ENCODE peak calls at places on chromosomes 2 and 18, in eight cellular contexts. A is right lobe of liver, Q is NB4, N is A549, S is suprapubic skin, F is tibial nerve, K is IMR-90, E is stomach. V is an unnamed sample.

GRCh38 chr2:122886479-122887130 is 1131.2 kb downstream of the TSN start:
- DNase-seq in A (no peak), Q (no peak), N (peak), S (no peak), F (no peak), K (no peak), E (no peak), V (no peak)

GRCh38 chr2:179613701-179614100 is 247.7 kb downstream of the ZNF385B start:
- DNase-seq in A (no peak), Q (no peak), N (no peak), S (no peak), F (no peak), K (peak), E (no peak), V (no peak)

GRCh38 chr2:9983413-9984216 is 32.1 kb downstream of the GRHL1 start:
- DNase-seq in A (no peak), Q (no peak), N (no peak), S (no peak), F (no peak), K (peak), E (no peak), V (no peak)

GRCh38 chr2:200944467-200945394 is 18.7 kb downstream of the ORC2 start:
- DNase-seq in A (no peak), Q (peak), N (peak), S (no peak), F (no peak), K (peak), E (peak), V (no peak)

GRCh38 chr2:85889648-85890281 is 975 bp upstream of the ST3GAL5 start:
- DNase-seq in A (peak), Q (no peak), N (peak), S (no peak), F (peak), K (no peak), E (no peak), V (no peak)

GRCh38 chr2:134408386-134408785 is 154.5 kb downstream of the MGAT5 start:
- DNase-seq in A (no peak), Q (no peak), N (no peak), S (no peak), F (no peak), K (peak), E (no peak), V (no peak)

GRCh38 chr18:62812242-62812641 is 96.9 kb downstream of the PHLPP1 start:
- DNase-seq in A (no peak), Q (no peak), N (peak), S (no peak), F (no peak), K (peak), E (no peak), V (no peak)

GRCh38 chr2:150167711-150168110 is 319.8 kb downstream of the RND3 start:
- DNase-seq in A (no peak), Q (no peak), N (peak), S (no peak), F (no peak), K (peak), E (no peak), V (peak)

GRCh38 chr2:99424391-99424790 is 65.4 kb downstream of the REV1 start:
- DNase-seq in A (no peak), Q (no peak), N (no peak), S (no peak), F (no peak), K (no peak), E (no peak), V (no peak)

GRCh38 chr18:11366410-11366809 is 217.0 kb upstream of the PIEZO2 start:
- DNase-seq in A (no peak), Q (no peak), N (peak), S (no peak), F (no peak), K (peak), E (no peak), V (no peak)

GRCh38 chr2:237181844-237182243 is 96.2 kb downstream of the COPS8 start:
- DNase-seq in A (no peak), Q (no peak), N (peak), S (no peak), F (peak), K (peak), E (no peak), V (no peak)

GRCh38 chr2:134447669-134448068 is 193.8 kb downstream of the MGAT5 start:
- DNase-seq in A (no peak), Q (no peak), N (no peak), S (no peak), F (no peak), K (no peak), E (no peak), V (no peak)

GRCh38 chr2:201420442-201421113 is 30.7 kb downstream of the TRAK2 start:
- DNase-seq in A (no peak), Q (no peak), N (no peak), S (no peak), F (no peak), K (peak), E (no peak), V (no peak)

GRCh38 chr2:230590333-230590732 is 122.3 kb upstream of the CAB39 start:
- DNase-seq in A (no peak), Q (no peak), N (no peak), S (no peak), F (no peak), K (no peak), E (no peak), V (no peak)

GRCh38 chr2:230586328-230586982 is 126.2 kb upstream of the CAB39 start:
- DNase-seq in A (no peak), Q (no peak), N (no peak), S (no peak), F (no peak), K (peak), E (no peak), V (no peak)

GRCh38 chr2:230591850-230592249 is 120.8 kb upstream of the CAB39 start:
- DNase-seq in A (no peak), Q (no peak), N (no peak), S (no peak), F (no peak), K (no peak), E (no peak), V (no peak)

GRCh38 chr2:230589025-230589424 is 123.6 kb upstream of the CAB39 start:
- DNase-seq in A (no peak), Q (no peak), N (no peak), S (no peak), F (no peak), K (no peak), E (no peak), V (no peak)

DNA sequence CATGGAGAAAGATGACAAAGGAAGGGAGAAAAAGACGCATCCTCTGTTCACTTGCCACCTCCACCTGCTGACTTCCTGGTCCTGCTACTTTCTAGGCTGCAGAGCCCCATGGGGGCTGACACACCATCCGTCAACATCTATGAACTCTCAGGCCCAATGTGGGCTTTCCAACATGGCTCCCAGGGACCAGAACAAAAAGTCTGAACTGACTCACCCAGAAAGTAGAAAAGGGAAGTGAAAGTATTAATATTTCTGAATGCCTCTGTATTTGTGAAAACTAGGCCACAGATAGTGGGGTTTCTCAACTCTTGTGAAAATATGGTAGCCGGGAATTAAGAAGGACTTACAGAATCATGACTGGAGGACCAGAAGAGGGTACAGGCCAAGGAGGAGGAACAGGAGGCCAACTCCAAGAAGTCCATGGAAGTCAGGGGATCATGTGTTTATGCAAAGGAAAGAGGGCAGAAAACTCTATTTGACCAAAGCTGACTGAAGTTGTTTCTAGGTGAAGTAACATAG is 123.1 kb upstream of the CAB39 start:
- DNase-seq in A (no peak), Q (peak), N (no peak), S (no peak), F (no peak), K (no peak), E (no peak), V (peak)
- TF ChIP-seq POLR2A in A (no peak), Q (no peak), N (no peak), S (no peak), F (no peak), K (no peak), E (no peak), V (peak)

DNA sequence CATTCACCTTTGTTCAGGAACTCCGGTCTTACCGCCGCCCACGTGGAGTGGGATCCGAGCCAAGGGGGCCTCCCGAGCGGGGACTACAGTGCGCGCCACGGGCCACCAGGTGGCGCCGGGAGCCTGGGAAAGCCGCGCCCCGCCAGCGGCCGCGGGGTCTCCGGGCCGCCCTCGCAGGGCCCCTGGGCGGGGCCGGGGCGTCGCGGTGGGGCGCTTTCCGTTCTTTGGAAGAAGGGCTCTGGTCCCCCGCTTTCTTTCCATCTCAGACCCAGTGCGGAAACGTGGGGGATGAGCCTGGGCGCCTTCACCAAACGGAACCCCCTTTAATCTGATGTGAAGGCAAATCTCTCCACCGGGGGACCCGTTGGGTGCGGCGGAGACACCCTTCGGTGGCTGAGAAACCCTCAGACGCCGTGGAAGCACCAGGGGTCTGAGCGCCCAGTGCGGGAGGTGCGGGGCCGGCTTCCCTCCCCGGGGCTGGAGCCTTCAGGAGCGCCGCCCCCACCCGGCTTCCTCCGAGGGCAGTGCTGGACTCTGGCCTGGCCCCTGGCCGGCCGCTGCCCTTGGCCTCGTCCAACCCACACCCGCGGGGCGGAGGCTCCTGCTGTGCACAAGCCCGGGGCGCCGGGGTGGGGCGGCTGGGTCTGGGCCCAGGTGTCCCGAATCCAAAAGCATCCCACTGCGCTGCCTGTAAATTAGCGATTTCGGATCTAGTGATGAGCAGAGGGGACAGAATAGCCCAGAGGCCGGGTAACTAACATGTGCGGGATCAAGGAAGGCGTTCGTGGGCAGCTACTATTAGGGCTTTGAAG is 44.6 kb downstream of the GORASP2 start:
- DNase-seq in A (peak), Q (peak), N (peak), S (peak), F (peak), K (peak), E (peak), V (peak)
- TF ChIP-seq POLR2A in A (peak), Q (no peak), N (peak), S (no peak), F (no peak), K (peak), E (no peak), V (peak)

DNA sequence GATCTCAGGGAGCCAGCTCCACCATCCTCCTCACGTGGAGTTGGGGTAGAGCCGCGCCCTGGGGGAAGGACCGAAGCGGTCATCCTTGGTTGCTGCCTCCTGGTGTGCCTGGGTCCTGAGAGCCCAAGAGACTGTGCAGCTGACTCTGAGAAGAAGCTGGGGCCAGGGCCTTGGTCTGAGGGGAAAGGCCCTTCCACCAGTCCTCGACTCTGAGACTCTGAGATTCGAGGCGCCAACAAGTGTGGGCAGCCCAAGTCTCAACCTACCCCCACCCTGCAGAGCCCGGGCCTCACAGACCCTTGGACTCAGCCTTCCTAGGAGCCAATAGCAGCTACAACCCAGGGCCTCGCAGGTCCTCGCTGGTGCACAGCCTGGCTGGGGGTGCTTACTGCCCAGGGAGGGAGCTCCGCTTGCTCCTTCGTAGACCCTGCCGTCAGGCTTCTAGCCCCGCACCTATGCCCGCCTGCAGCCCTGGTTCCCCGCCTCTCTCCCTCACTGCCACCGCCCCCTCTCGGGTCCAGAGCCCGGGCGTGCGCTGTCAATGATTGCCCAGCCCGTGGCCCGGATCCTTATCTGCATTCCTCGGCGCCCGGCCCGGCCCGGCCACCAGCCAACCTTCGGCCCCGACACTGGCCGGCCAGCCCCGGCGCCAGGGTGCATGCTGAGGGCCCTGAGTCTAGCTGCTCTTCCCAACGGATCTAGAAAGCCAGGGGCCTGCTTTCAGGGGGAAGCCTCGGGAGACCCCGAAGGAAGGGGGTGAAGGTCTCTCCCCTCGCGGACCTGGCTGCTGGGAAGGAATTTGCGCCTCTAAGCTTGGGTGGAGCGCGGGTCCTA is 2.0 kb downstream of the IHH start:
- DNase-seq in A (peak), Q (peak), N (no peak), S (no peak), F (no peak), K (no peak), E (peak), V (peak)
- TF ChIP-seq POLR2A in A (no peak), Q (no peak), N (no peak), S (no peak), F (no peak), K (no peak), E (no peak), V (no peak)

DNA sequence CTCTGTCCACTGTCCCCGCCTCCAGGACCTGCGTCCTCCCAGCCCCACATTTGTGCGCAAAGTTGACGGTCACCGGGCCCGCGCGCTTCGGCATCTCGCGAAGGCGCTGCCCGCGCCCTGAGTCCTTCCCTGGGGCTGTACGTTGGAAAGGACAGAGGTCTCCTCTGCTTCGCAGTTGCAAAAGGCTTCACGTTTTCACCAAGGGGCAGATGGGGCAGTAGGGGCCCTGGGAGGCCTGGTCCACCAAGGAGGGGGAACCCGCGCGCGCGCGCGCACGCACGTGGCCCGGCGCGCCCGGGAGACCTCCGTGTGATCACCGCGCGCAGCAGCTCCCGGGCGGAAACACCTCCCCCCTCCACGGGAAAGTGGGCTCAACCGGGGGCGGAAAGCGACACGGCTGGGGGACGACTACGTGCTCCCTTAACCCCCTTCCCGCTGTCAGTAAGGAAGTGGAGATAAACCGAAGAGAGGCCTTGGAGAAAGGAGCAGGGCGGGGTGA is 21.9 kb downstream of the TEX44 start:
- DNase-seq in A (no peak), Q (peak), N (no peak), S (no peak), F (no peak), K (no peak), E (peak), V (peak)
- TF ChIP-seq POLR2A in A (peak), Q (peak), N (no peak), S (no peak), F (no peak), K (no peak), E (no peak), V (peak)

GRCh38 chr2:157769866-157770265 is 106.3 kb downstream of the ACVR1 start:
- DNase-seq in A (no peak), Q (no peak), N (no peak), S (no peak), F (no peak), K (no peak), E (no peak), V (no peak)
- TF ChIP-seq POLR2A in A (no peak), Q (no peak), N (no peak), S (no peak), F (no peak), K (no peak), E (no peak), V (no peak)

GRCh38 chr2:135744761-135745314 is 3.2 kb downstream of the UBXN4 start:
- DNase-seq in A (no peak), Q (peak), N (peak), S (no peak), F (no peak), K (peak), E (no peak), V (peak)

GRCh38 chr2:135741395-135742306 is at the start of gene UBXN4:
- DNase-seq in A (peak), Q (peak), N (peak), S (peak), F (peak), K (peak), E (peak), V (peak)

GRCh38 chr2:135743860-135744259 is 2.2 kb downstream of the UBXN4 start:
- DNase-seq in A (no peak), Q (no peak), N (no peak), S (no peak), F (no peak), K (peak), E (no peak), V (no peak)

GRCh38 chr2:135741043-135741394 is 636 bp upstream of the UBXN4 start:
- DNase-seq in A (no peak), Q (no peak), N (no peak), S (no peak), F (no peak), K (no peak), E (no peak), V (no peak)

GRCh38 chr2:135742307-135742838 is 718 bp downstream of the UBXN4 start:
- DNase-seq in A (no peak), Q (peak), N (peak), S (no peak), F (peak), K (peak), E (peak), V (peak)
- TF ChIP-seq POLR2A in A (peak), Q (no peak), N (no peak), S (no peak), F (peak), K (peak), E (no peak), V (peak)

GRCh38 chr2:216799873-216800421 is 59.9 kb downstream of the TNP1 start:
- DNase-seq in A (no peak), Q (no peak), N (no peak), S (no peak), F (no peak), K (peak), E (no peak), V (no peak)
- TF ChIP-seq POLR2A in A (no peak), Q (no peak), N (no peak), S (no peak), F (no peak), K (no peak), E (no peak), V (no peak)

DNA sequence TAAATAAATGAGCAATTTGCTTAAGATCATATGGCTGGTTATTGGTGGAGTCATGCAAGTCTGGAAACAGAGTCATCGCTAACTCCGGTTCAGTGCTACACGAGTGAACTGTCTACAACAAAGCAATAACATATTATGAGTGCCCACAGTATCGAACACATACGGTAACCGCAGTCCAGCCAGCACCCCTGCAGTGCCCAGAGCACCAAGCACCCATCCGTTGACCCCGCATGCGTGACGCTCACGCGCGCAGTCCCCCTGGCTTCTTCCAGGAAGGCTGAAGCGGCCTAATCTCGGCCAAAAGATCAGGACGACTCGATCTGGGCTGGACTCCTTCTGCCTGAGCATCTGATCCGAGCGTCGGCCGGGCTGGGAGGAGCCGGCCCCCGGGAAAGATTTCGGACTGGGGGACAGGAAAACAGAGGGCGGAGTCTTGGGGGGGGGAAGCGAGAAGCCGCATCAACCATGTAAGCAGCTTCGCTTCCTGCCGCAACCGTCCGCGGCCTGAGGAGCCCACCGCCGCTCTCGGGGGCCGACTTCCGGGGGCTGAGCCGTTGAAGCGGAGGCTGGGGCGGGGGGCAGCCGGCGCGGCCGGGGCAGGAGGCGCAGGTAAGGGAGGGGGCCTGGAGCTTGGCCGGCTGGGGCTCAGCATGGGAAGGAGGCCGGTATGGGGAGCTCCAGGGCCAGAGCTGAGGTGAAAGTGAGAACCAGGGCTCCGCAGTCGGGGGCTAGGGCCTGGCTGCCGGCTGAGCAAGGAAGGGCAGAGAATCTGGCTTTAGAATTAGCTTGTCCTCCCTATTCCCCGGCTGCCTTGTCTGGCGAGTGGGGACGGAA is at the start of gene PIKFYVE:
- DNase-seq in A (peak), Q (peak), N (peak), S (peak), F (peak), K (peak), E (peak), V (peak)
- TF ChIP-seq POLR2A in A (peak), Q (peak), N (peak), S (no peak), F (peak), K (peak), E (no peak), V (peak)

GRCh38 chr18:28594034-28594433 is 417.1 kb upstream of the CDH2 start:
- DNase-seq in A (no peak), Q (no peak), N (no peak), S (no peak), F (no peak), K (peak), E (no peak), V (no peak)

GRCh38 chr18:28584726-28585125 is 407.8 kb upstream of the CDH2 start:
- DNase-seq in A (no peak), Q (no peak), N (no peak), S (no peak), F (no peak), K (peak), E (no peak), V (no peak)

GRCh38 chr18:28588884-28589549 is 412.1 kb upstream of the CDH2 start:
- DNase-seq in A (no peak), Q (no peak), N (no peak), S (no peak), F (no peak), K (peak), E (no peak), V (no peak)
- TF ChIP-seq POLR2A in A (no peak), Q (no peak), N (no peak), S (no peak), F (no peak), K (no peak), E (no peak), V (no peak)

V was measured in GM12891.